ENCODE peak calls at places on chromosome 19, in ten cellular contexts. V is GOT3; H is brain microvascular endothelial cell; G is sciatic nerve; U is CD8-positive, alpha-beta T cell; L is GM12892; T is memory B cell; N is stimulated activated naive B cell treated with anti-CD40 and anti-IgM and Interleukin-4, amounts not matched to agents 10 μg/mL and 1 μg/mL and 100 μg/mL, for 72 hours; R is IMR-90; Q is C1 segment of cervical spinal cord. O is an unnamed sample.

GRCh38 chr19:18257503-18258470 is 16.5 kb downstream of the IQCN start:
- DNase-seq in V (no peak), H (no peak), G (no peak), U (no peak), L (no peak), T (peak), N (no peak), R (no peak), Q (no peak), O (peak)

GRCh38 chr19:4049432-4049831 is 17.3 kb downstream of the ZBTB7A start:
- DNase-seq in V (no peak), H (no peak), G (peak), U (no peak), L (no peak), T (no peak), N (no peak), R (no peak), Q (no peak), O (no peak)

GRCh38 chr19:2176336-2176994 is 12.7 kb downstream of the DOT1L start:
- DNase-seq in V (no peak), H (no peak), G (no peak), U (no peak), L (no peak), T (no peak), N (no peak), R (no peak), Q (no peak), O (no peak)

GRCh38 chr19:6721113-6721474 is 644 bp upstream of the C3 start:
- DNase-seq in V (no peak), H (no peak), G (no peak), U (no peak), L (no peak), T (no peak), N (no peak), R (no peak), Q (no peak), O (no peak)

GRCh38 chr19:41264581-41265375 is 606 bp downstream of the HNRNPUL1 start:
- DNase-seq in V (no peak), H (peak), G (peak), U (peak), L (peak), T (no peak), N (peak), R (peak), Q (peak), O (no peak)

GRCh38 chr19:3801412-3802096 is 15.4 kb upstream of the MATK start:
- DNase-seq in V (no peak), H (peak), G (no peak), U (peak), L (no peak), T (peak), N (peak), R (no peak), Q (no peak), O (no peak)

GRCh38 chr19:2887391-2887914 is 13.3 kb upstream of the ZNF57 start:
- DNase-seq in V (peak), H (peak), G (no peak), U (no peak), L (no peak), T (peak), N (peak), R (peak), Q (peak), O (peak)

GRCh38 chr19:48354332-48354992 is 9.3 kb downstream of the TMEM143 start:
- DNase-seq in V (no peak), H (peak), G (no peak), U (no peak), L (no peak), T (no peak), N (no peak), R (peak), Q (no peak), O (no peak)

GRCh38 chr19:49793561-49793840 is 19.6 kb downstream of the FUZ start:
- DNase-seq in V (no peak), H (no peak), G (no peak), U (no peak), L (no peak), T (no peak), N (no peak), R (peak), Q (no peak), O (no peak)

GRCh38 chr19:2394669-2395292 is 32.6 kb downstream of the TIMM13 start:
- DNase-seq in V (no peak), H (no peak), G (no peak), U (no peak), L (no peak), T (no peak), N (no peak), R (no peak), Q (no peak), O (no peak)